ENCODE peak calls at places on chromosomes 3 and 15, in four cellular contexts. One of them, this sample, is unnamed.

GRCh38 chr3:79253704-79254103 is 514.1 kb downstream of the ROBO1 start:
- DNase-seq in HepG2: no peak
- DNase-seq in GM12878: no peak
- DNase-seq in K562: no peak
- DNase-seq in this sample: no peak

GRCh38 chr15:39171944-39172368 is 408.9 kb upstream of the THBS1 start:
- DNase-seq in HepG2: peak; percentile 85
- DNase-seq in GM12878: peak; percentile 19
- DNase-seq in K562: peak; percentile 17
- DNase-seq in this sample: peak; percentile 40

GRCh38 chr3:107269081-107269480 is 108.2 kb upstream of the CCDC54 start:
- DNase-seq in HepG2: no peak
- DNase-seq in GM12878: no peak
- DNase-seq in K562: no peak
- DNase-seq in this sample: no peak

GRCh38 chr15:52653451-52653964 is 25.7 kb downstream of the ATOSA start:
- DNase-seq in HepG2: no peak
- DNase-seq in GM12878: no peak
- DNase-seq in K562: no peak
- DNase-seq in this sample: peak; percentile 11

GRCh38 chr3:142609136-142609535 is 12.9 kb downstream of the PLS1 start:
- DNase-seq in HepG2: no peak
- DNase-seq in GM12878: no peak
- DNase-seq in K562: no peak
- DNase-seq in this sample: no peak

GRCh38 chr3:128215800-128216495 is 62.7 kb downstream of the EEFSEC start:
- DNase-seq in HepG2: no peak
- DNase-seq in GM12878: no peak
- DNase-seq in K562: no peak
- DNase-seq in this sample: no peak

GRCh38 chr3:123442908-123443307 is 6.0 kb downstream of the ADCY5 start:
- DNase-seq in HepG2: no peak
- DNase-seq in GM12878: no peak
- DNase-seq in K562: no peak
- DNase-seq in this sample: no peak

GRCh38 chr3:65914740-65915366 is 123.9 kb downstream of the MAGI1 start:
- DNase-seq in HepG2: no peak
- DNase-seq in GM12878: no peak
- DNase-seq in K562: no peak
- DNase-seq in this sample: no peak

GRCh38 chr3:71585126-71585525 is 1.6 kb upstream of the FOXP1 start:
- DNase-seq in HepG2: no peak
- DNase-seq in GM12878: no peak
- DNase-seq in K562: peak; percentile 7
- DNase-seq in this sample: peak; percentile 30

GRCh38 chr15:77870195-77871065 is 207.1 kb downstream of the TBC1D2B start:
- DNase-seq in HepG2: peak; percentile 50
- DNase-seq in GM12878: no peak
- DNase-seq in K562: peak; percentile 77
- DNase-seq in this sample: peak; percentile 78

GRCh38 chr15:100263031-100263430 is 78.7 kb downstream of the ADAMTS17 start:
- DNase-seq in HepG2: no peak
- DNase-seq in GM12878: no peak
- DNase-seq in K562: no peak
- DNase-seq in this sample: no peak

GRCh38 chr3:173553635-173554280 is 156.2 kb downstream of the NLGN1 start:
- DNase-seq in HepG2: peak; percentile 10
- DNase-seq in GM12878: no peak
- DNase-seq in K562: peak; percentile 9
- DNase-seq in this sample: peak; percentile 45

GRCh38 chr3:43733459-43734384 is 43.0 kb downstream of the ABHD5 start:
- DNase-seq in HepG2: no peak
- DNase-seq in GM12878: no peak
- DNase-seq in K562: no peak
- DNase-seq in this sample: no peak

GRCh38 chr15:64247906-64248541 is 85.2 kb upstream of the PPIB start:
- DNase-seq in HepG2: peak; percentile 93
- DNase-seq in GM12878: peak; percentile 75
- DNase-seq in K562: peak; percentile 45
- DNase-seq in this sample: peak; percentile 31

GRCh38 chr3:37712918-37713819 is 148.5 kb upstream of the CTDSPL start:
- DNase-seq in HepG2: no peak
- DNase-seq in GM12878: no peak
- DNase-seq in K562: no peak
- DNase-seq in this sample: no peak

GRCh38 chr15:62997441-62997840 is 45.1 kb upstream of the TPM1 start:
- DNase-seq in HepG2: no peak
- DNase-seq in GM12878: no peak
- DNase-seq in K562: no peak
- DNase-seq in this sample: no peak

GRCh38 chr3:135982922-135983581 is 17.5 kb downstream of the PPP2R3A start:
- DNase-seq in HepG2: no peak
- DNase-seq in GM12878: no peak
- DNase-seq in K562: no peak
- DNase-seq in this sample: no peak

GRCh38 chr3:194154346-194154745 is 18.4 kb downstream of the HES1 start:
- DNase-seq in HepG2: no peak
- DNase-seq in GM12878: no peak
- DNase-seq in K562: no peak
- DNase-seq in this sample: no peak

GRCh38 chr3:70064194-70064787 is 64.8 kb downstream of the SAMMSON start:
- DNase-seq in HepG2: peak; percentile 27
- DNase-seq in GM12878: peak; percentile 1
- DNase-seq in K562: peak; percentile 8
- DNase-seq in this sample: peak; percentile 35

GRCh38 chr3:13487403-13487802 is 7.3 kb downstream of the HDAC11 start:
- DNase-seq in HepG2: no peak
- DNase-seq in GM12878: no peak
- DNase-seq in K562: no peak
- DNase-seq in this sample: no peak

GRCh38 chr15:95799286-95800187 is 531.0 kb upstream of the NR2F2 start:
- DNase-seq in HepG2: peak; percentile 8
- DNase-seq in GM12878: no peak
- DNase-seq in K562: no peak
- DNase-seq in this sample: no peak

GRCh38 chr15:57591822-57592367 is at the start of gene MYZAP:
- DNase-seq in HepG2: no peak
- DNase-seq in GM12878: no peak
- DNase-seq in K562: peak; percentile 90
- DNase-seq in this sample: peak; percentile 64

GRCh38 chr3:140599496-140599895 is 78.4 kb upstream of the TRIM42 start:
- DNase-seq in HepG2: no peak
- DNase-seq in GM12878: no peak
- DNase-seq in K562: no peak
- DNase-seq in this sample: no peak

GRCh38 chr3:148500791-148501360 is 196.8 kb upstream of the AGTR1 start:
- DNase-seq in HepG2: no peak
- DNase-seq in GM12878: no peak
- DNase-seq in K562: no peak
- DNase-seq in this sample: no peak

GRCh38 chr3:76679510-76679909 is 360.4 kb upstream of the ROBO2 start:
- DNase-seq in HepG2: peak; percentile 18
- DNase-seq in GM12878: no peak
- DNase-seq in K562: no peak
- DNase-seq in this sample: no peak

GRCh38 chr3:145865329-145865904 is 295.6 kb downstream of the PLOD2 start:
- DNase-seq in HepG2: no peak
- DNase-seq in GM12878: no peak
- DNase-seq in K562: no peak
- DNase-seq in this sample: no peak

GRCh38 chr3:190533511-190534282 is 19.8 kb downstream of the IL1RAP start:
- DNase-seq in HepG2: no peak
- DNase-seq in GM12878: no peak
- DNase-seq in K562: no peak
- DNase-seq in this sample: no peak
- TF ChIP-seq FOXK2 in HepG2: no peak
- TF ChIP-seq FOXK2 in GM12878: no peak
- TF ChIP-seq FOXK2 in K562: no peak
- TF ChIP-seq FOXK2 in this sample: no peak

GRCh38 chr3:131608741-131609140 is 106.0 kb upstream of the MRPL3 start:
- DNase-seq in HepG2: no peak
- DNase-seq in GM12878: no peak
- DNase-seq in K562: no peak
- DNase-seq in this sample: no peak
- TF ChIP-seq FOXK2 in HepG2: no peak
- TF ChIP-seq FOXK2 in GM12878: no peak
- TF ChIP-seq FOXK2 in K562: no peak
- TF ChIP-seq FOXK2 in this sample: no peak

GRCh38 chr3:58173670-58174472 is 36.9 kb downstream of the DNASE1L3 start:
- DNase-seq in HepG2: peak; percentile 87
- DNase-seq in GM12878: no peak
- DNase-seq in K562: peak; percentile 21
- DNase-seq in this sample: peak; percentile 28

GRCh38 chr3:58176827-58177489 is 33.8 kb downstream of the DNASE1L3 start:
- DNase-seq in HepG2: no peak
- DNase-seq in GM12878: no peak
- DNase-seq in K562: peak; percentile 45
- DNase-seq in this sample: no peak

GRCh38 chr3:58176185-58176530 is 34.6 kb downstream of the DNASE1L3 start:
- DNase-seq in HepG2: no peak
- DNase-seq in GM12878: no peak
- DNase-seq in K562: no peak
- DNase-seq in this sample: no peak

GRCh38 chr3:58175098-58175428 is 35.7 kb downstream of the DNASE1L3 start:
- DNase-seq in HepG2: no peak
- DNase-seq in GM12878: no peak
- DNase-seq in K562: no peak
- DNase-seq in this sample: no peak

DNA sequence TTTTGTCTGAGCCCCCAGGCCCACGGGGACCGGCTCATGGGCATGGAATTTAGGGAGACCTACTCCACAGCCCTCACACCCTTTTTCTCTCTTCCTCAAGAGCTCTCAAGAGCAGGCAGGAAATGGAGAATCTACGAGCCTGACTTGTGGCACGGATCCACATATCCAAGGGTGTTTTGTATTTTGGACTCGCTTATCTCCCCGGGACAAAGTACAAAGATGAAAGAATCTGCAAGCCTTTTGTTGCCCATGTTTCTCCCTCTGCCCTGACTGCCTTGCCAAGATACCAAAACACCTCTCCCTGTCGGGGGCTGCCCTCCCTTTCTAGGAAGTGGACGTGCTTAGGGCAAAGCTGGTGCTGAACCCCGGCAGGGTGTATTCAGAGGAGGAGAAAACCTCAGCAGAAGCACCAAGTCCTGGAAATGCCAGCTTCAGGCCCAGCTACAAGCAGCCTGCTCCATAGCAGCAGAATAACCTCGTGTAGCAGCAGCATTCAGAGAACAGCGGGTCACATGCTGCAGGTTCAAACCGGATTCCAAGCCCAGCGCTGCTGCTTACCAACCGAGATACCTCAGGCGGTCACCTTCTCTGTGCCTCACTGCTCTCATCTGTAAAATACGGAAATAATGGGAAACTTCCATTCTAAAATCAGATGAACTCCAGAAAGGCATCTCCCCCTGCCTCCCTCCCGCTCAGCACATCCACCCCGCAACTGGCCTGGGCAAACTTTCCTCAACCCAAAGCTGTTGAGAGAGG is 35.2 kb downstream of the DNASE1L3 start:
- DNase-seq in HepG2: peak; percentile 95
- DNase-seq in GM12878: no peak
- DNase-seq in K562: no peak
- DNase-seq in this sample: no peak
- TF ChIP-seq FOXK2 in HepG2: peak; percentile 53
- TF ChIP-seq FOXK2 in GM12878: no peak
- TF ChIP-seq FOXK2 in K562: no peak
- TF ChIP-seq FOXK2 in this sample: no peak

GRCh38 chr15:28085489-28086174 is 13.5 kb downstream of the OCA2 start:
- DNase-seq in HepG2: no peak
- DNase-seq in GM12878: no peak
- DNase-seq in K562: no peak
- DNase-seq in this sample: no peak

GRCh38 chr15:28084547-28084946 is 14.6 kb downstream of the OCA2 start:
- DNase-seq in HepG2: no peak
- DNase-seq in GM12878: no peak
- DNase-seq in K562: no peak
- DNase-seq in this sample: no peak

GRCh38 chr15:28081594-28081993 is 17.5 kb downstream of the OCA2 start:
- DNase-seq in HepG2: no peak
- DNase-seq in GM12878: no peak
- DNase-seq in K562: no peak
- DNase-seq in this sample: no peak

GRCh38 chr15:28082891-28083688 is 16.0 kb downstream of the OCA2 start:
- DNase-seq in HepG2: peak; percentile 76
- DNase-seq in GM12878: no peak
- DNase-seq in K562: no peak
- DNase-seq in this sample: no peak

DNA sequence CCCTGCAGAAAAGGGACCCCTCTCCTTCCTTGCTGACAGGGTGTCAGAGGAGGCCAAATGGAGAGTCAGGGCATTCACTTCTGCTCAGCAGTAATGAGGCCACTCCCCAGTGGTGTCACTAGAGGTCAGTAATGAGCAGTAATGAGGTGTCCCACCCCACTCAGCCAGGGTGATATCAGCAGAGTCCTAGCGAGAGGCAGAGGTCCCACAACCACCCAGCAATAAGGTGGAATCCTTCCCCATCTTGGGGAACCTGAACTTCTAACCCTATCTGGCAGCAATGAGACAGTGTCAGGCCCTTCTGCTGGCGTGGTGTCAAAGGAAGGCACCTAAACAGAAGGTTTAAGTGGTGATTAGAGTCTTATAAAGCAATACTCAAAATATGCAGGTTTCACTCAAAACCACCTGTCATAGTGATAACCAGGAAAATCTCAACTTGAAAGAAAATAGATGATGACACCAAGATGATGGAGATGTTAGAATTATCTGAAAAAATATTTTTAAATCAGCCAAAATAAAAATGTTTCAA is 12.9 kb downstream of the OCA2 start:
- DNase-seq in HepG2: peak; percentile 60
- DNase-seq in GM12878: peak; percentile 25
- DNase-seq in K562: peak; percentile 63
- DNase-seq in this sample: peak; percentile 60
- TF ChIP-seq FOXK2 in HepG2: no peak
- TF ChIP-seq FOXK2 in GM12878: no peak
- TF ChIP-seq FOXK2 in K562: no peak
- TF ChIP-seq FOXK2 in this sample: no peak

DNA sequence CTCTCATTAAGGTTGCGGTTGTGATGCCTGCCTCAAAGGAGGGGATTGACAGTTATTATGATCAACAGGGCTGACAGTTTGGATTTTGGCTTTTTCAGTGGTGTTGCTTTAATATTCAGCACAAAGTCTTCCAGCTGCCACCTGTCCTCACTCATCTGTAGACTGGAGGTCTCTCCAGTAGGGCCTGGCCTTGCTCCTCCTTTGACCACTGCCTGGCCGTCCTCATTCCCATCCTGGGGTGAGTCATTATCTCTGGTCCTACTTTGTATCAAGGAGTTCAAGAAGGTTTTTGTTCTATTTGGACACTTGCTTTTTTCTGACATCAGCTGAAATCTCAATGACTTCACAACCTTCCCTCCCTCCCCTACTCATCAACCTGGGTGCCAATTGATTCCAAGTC is 95.1 kb upstream of the ZPLD1 start:
- DNase-seq in HepG2: no peak
- DNase-seq in GM12878: no peak
- DNase-seq in K562: no peak
- DNase-seq in this sample: no peak
- TF ChIP-seq FOXK2 in HepG2: no peak
- TF ChIP-seq FOXK2 in GM12878: no peak
- TF ChIP-seq FOXK2 in K562: no peak
- TF ChIP-seq FOXK2 in this sample: no peak

GRCh38 chr3:87272718-87273337 is 3.6 kb downstream of the POU1F1 start:
- DNase-seq in HepG2: no peak
- DNase-seq in GM12878: no peak
- DNase-seq in K562: no peak
- DNase-seq in this sample: no peak
- TF ChIP-seq FOXK2 in HepG2: no peak
- TF ChIP-seq FOXK2 in GM12878: no peak
- TF ChIP-seq FOXK2 in K562: no peak
- TF ChIP-seq FOXK2 in this sample: no peak